ENCODE peak calls at places on chromosomes 5 and 9, in six cellular contexts. U is caudate nucleus, Z is substantia nigra, E is NCI-H1417, J is neural progenitor cell, I is iris pigment epithelial cell. L is an unnamed sample.

GRCh38 chr5:146466521-146467349 is 19.6 kb downstream of the TCERG1 start:
- DNase-seq in Z (no peak), E (no peak), I (peak), J (peak), U (no peak), L (no peak)

GRCh38 chr9:752201-752600 is 89.3 kb upstream of the DMRT1 start:
- DNase-seq in I (peak), Z (no peak), U (no peak), E (no peak), J (no peak), L (no peak)

GRCh38 chr5:81052325-81052724 is 92.2 kb downstream of the RASGRF2 start:
- DNase-seq in E (no peak), I (no peak), J (no peak), U (no peak), Z (no peak), L (no peak)

GRCh38 chr5:6832994-6833393 is 119.8 kb downstream of the TENT4A start:
- DNase-seq in I (no peak), U (no peak), E (no peak), J (no peak), Z (no peak), L (no peak)

GRCh38 chr5:78320461-78320860 is 26.0 kb upstream of the AP3B1 start:
- DNase-seq in J (peak), I (peak), E (peak), Z (no peak), U (no peak), L (no peak)

GRCh38 chr5:159887050-159887449 is 29.2 kb upstream of the ADRA1B start:
- DNase-seq in E (peak), J (no peak), I (no peak), Z (no peak), U (no peak), L (no peak)

GRCh38 chr5:120124961-120125360 is 339.1 kb upstream of the PRR16 start:
- DNase-seq in J (no peak), Z (no peak), U (no peak), E (no peak), I (peak), L (no peak)

GRCh38 chr9:2676466-2676865 is 40.8 kb upstream of the KCNV2 start:
- DNase-seq in I (no peak), Z (no peak), J (no peak), E (peak), U (no peak), L (no peak)

GRCh38 chr5:66306105-66306843 is 162.2 kb downstream of the SREK1 start:
- DNase-seq in Z (peak), U (peak), J (peak), I (peak), E (peak), L (peak)

GRCh38 chr5:163460562-163461176 is at the start of gene HMMR:
- DNase-seq in I (peak), J (peak), Z (no peak), U (no peak), E (peak), L (no peak)

GRCh38 chr5:94467560-94468504 is 150.6 kb downstream of the KIAA0825 start:
- DNase-seq in I (no peak), U (no peak), J (no peak), Z (no peak), E (no peak), L (no peak)

GRCh38 chr9:92341578-92341977 is 15.8 kb downstream of the CENPP start:
- DNase-seq in I (no peak), Z (no peak), J (no peak), U (no peak), E (no peak), L (no peak)

GRCh38 chr5:146091881-146092280 is 13.5 kb downstream of the PLAC8L1 start:
- DNase-seq in E (no peak), J (no peak), Z (no peak), U (no peak), I (no peak), L (no peak)

GRCh38 chr9:16442622-16443021 is 427.8 kb downstream of the BNC2 start:
- DNase-seq in E (no peak), Z (no peak), I (peak), J (peak), U (no peak), L (no peak)

GRCh38 chr9:131693651-131694597 is 46.0 kb downstream of the RAPGEF1 start:
- DNase-seq in I (no peak), J (no peak), Z (no peak), E (no peak), U (no peak), L (no peak)

GRCh38 chr5:177133119-177133844 is at the start of gene NSD1:
- DNase-seq in I (peak), Z (peak), J (peak), E (peak), U (peak), L (peak)

GRCh38 chr9:133767625-133768024 is 29.5 kb upstream of the SARDH start:
- DNase-seq in J (no peak), I (no peak), U (no peak), Z (no peak), E (no peak), L (peak)

GRCh38 chr5:170597109-170597741 is 93.4 kb downstream of the KCNIP1 start:
- DNase-seq in I (peak), U (no peak), E (no peak), J (no peak), Z (no peak), L (no peak)

GRCh38 chr5:135222171-135222681 is 176.8 kb downstream of the MACROH2A1 start:
- DNase-seq in Z (no peak), E (no peak), U (no peak), J (no peak), I (no peak), L (no peak)

GRCh38 chr5:157828031-157828948 is 30.7 kb downstream of the CLINT1 start:
- DNase-seq in J (no peak), I (no peak), U (no peak), Z (no peak), E (no peak), L (no peak)

GRCh38 chr9:4508907-4509589 is 18.8 kb downstream of the SLC1A1 start:
- DNase-seq in E (no peak), Z (no peak), J (no peak), I (peak), U (no peak), L (no peak)

GRCh38 chr9:107711528-107711927 is 222.0 kb upstream of the KLF4 start:
- DNase-seq in Z (no peak), U (no peak), I (peak), J (no peak), E (no peak), L (peak)

L was measured in Peyer's patch.